ENCODE peak calls at places on chromosomes 11 and 22, in seven cellular contexts. Q, D, I, P, C, S and Z are unnamed samples. For H3K79me2, the result is how much of the 10 kb centered on the place peaks cover.

GRCh38 chr22:31122532-31123291 is at the start of gene INPP5J:
- DNase-seq in P (peak), Q (peak), I (no peak), D (no peak), S (peak), C (peak), Z (peak)

GRCh38 chr11:82906236-82906635 is 4.7 kb downstream of the DDIAS start:
- DNase-seq in Q (peak), I (peak), P (peak), C (peak), D (peak), S (peak), Z (peak)

GRCh38 chr11:42992594-42992993 is 319.2 kb upstream of the API5 start:
- DNase-seq in I (no peak), D (no peak), Q (no peak), C (no peak), P (no peak), S (no peak), Z (no peak)

GRCh38 chr11:78350101-78350645 is 67.4 kb downstream of the GAB2 start:
- DNase-seq in C (peak), D (peak), S (peak), Q (peak), P (peak), I (peak), Z (peak)

GRCh38 chr11:19648321-19648720 is 64.3 kb upstream of the NAV2 start:
- DNase-seq in I (no peak), P (no peak), Q (no peak), D (no peak), S (no peak), C (no peak), Z (no peak)

GRCh38 chr11:76694664-76695063 is 24.1 kb upstream of the LRRC32 start:
- DNase-seq in P (peak), C (no peak), S (peak), I (no peak), D (no peak), Q (no peak), Z (no peak)

GRCh38 chr11:57514538-57515331 is 767 bp downstream of the SLC43A1 start:
- DNase-seq in Q (peak), P (peak), C (peak), S (peak), I (peak), D (peak), Z (peak)

GRCh38 chr22:41524809-41525449 is 19.3 kb downstream of the POLR3H start:
- DNase-seq in I (no peak), C (no peak), S (no peak), Q (peak), P (no peak), D (no peak), Z (no peak)

GRCh38 chr11:110497204-110497987 is 67.6 kb downstream of the FDX1 start:
- DNase-seq in Q (no peak), I (no peak), D (no peak), S (no peak), C (no peak), P (no peak), Z (no peak)

GRCh38 chr22:41117127-41117965 is 25.0 kb downstream of the EP300 start:
- DNase-seq in C (no peak), P (no peak), S (no peak), I (no peak), D (no peak), Q (no peak), Z (no peak)

GRCh38 chr11:133383689-133384088 is 148.6 kb downstream of the OPCML start:
- DNase-seq in P (no peak), I (no peak), S (no peak), C (no peak), Q (no peak), D (no peak), Z (no peak)

GRCh38 chr11:111910637-111911562 is 670 bp downstream of the CRYAB start:
- DNase-seq in S (peak), C (no peak), D (peak), Q (no peak), P (peak), I (no peak), Z (no peak)

GRCh38 chr11:72294566-72295395 is 50.8 kb upstream of the PHOX2A start:
- DNase-seq in Q (no peak), S (no peak), D (no peak), P (no peak), C (no peak), I (no peak), Z (no peak)

DNA sequence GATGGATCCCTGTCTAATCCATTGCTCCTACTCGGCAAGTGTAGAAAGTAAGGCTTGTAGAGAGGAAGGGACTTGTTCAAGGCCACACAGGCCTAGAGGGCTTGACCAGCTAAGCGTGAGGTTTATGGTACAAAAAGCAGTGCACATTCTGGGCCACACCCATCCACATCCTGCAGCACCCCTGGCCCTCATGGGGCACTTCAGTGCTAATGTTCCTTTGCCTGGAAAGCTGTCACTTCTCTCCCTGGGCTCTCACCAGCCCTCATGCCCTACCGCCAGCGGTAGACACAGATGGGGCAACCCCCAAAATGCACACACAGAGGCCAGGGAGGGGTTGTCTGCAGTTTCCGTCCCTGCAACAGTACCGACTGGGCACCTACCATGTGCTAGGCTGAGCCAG is 7.1 kb upstream of the MGAT3 start:
- DNase-seq in S (no peak), Q (no peak), C (no peak), I (peak), D (no peak), P (no peak), Z (no peak)
- H3K79me2 ChIP-seq in S (under half), Q (under half), C (under half), I (half or more), D (under half), P (under half), Z (under half)

DNA sequence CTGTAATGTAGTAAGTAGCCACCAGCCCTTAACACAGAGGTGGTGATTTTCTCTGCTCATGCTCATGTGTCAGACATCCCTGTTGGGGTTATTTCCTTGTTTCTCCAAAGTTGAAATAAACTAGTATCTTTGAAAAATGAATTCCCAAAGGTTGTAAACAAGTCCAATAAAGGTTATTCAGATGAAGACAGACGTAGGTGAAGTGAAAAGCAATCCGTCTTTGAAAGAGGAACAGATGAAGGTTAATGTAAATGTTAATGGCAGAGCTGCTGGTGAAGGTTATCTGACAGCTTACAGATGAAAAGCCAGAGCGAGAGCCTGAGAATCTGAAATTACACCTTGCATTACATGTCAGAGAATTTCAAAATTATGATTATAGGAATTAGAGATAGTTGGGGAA is 1604.0 kb downstream of the FAM181B start:
- DNase-seq in S (no peak), P (no peak), I (no peak), C (no peak), D (no peak), Q (no peak), Z (no peak)
- H2AFZ ChIP-seq in S (no peak), P (no peak), I (no peak), C (no peak), D (no peak), Q (no peak), Z (no peak)

GRCh38 chr11:128522063-128522942 is 65.1 kb downstream of the ETS1 start:
- DNase-seq in S (peak), I (peak), D (peak), Q (peak), C (peak), P (peak), Z (peak)
- H3K4me2 ChIP-seq in S (peak), I (peak), D (peak), Q (peak), C (peak), P (peak), Z (peak)

GRCh38 chr11:129279326-129280026 is 87.4 kb upstream of the ARHGAP32 start:
- DNase-seq in I (no peak), D (no peak), C (peak), Q (peak), S (peak), P (peak), Z (peak)

GRCh38 chr11:129280027-129280811 is 88.1 kb upstream of the ARHGAP32 start:
- DNase-seq in Q (no peak), P (peak), I (no peak), C (no peak), D (no peak), S (peak), Z (no peak)

GRCh38 chr11:129282634-129283033 is 90.5 kb upstream of the ARHGAP32 start:
- DNase-seq in Q (peak), I (no peak), S (no peak), D (no peak), P (no peak), C (no peak), Z (no peak)

GRCh38 chr11:129283141-129283540 is 91.0 kb upstream of the ARHGAP32 start:
- DNase-seq in D (no peak), I (no peak), P (no peak), S (no peak), C (no peak), Q (peak), Z (peak)

DNA sequence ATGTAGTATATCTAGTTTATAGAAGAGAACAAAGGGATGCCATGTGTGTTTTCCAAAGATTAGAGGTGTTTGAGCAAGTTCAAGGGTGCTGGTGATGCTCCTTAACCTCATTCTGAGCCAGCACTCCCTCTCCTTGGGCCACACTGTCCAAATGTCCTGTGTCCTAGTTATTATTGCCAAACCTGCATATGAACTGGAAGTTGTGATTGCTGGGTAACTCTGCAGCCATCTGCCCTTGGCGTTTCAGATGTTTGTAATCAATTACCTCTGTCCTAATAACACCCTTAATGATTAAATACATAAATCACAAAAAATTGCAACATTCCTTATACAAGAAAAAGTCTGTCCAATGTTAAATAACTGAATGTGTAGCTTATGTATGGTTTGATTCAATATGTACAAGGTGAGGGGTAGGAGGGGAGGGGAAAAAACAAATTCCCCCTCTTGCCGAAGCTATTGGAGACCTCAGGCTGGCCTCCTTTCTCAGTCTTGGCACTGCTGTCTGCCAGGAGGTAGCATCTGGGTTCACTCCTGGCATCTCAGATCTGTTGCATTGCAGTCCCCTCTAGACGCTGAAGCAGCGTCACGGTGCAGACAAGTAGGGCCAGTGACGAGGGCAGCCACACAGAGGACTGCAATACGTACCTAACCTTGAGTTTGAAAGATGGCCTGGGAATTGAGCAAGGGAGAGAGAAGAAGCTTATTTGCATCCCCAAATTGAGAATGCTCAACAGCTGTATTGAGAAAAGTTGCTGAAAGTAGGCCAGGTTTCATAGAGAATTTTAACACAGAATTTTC is 89.5 kb upstream of the ARHGAP32 start:
- DNase-seq in D (no peak), I (no peak), C (no peak), P (no peak), S (no peak), Q (no peak), Z (no peak)
- H3K79me2 ChIP-seq in D (under half), I (under half), C (under half), P (under half), S (under half), Q (under half), Z (under half)

GRCh38 chr11:1880746-1881441 is 10.8 kb downstream of the PRR33 start:
- DNase-seq in C (no peak), D (no peak), Q (no peak), P (no peak), S (no peak), I (no peak), Z (no peak)
- H2AFZ ChIP-seq in C (no peak), D (no peak), Q (no peak), P (no peak), S (peak), I (no peak), Z (no peak)

GRCh38 chr11:10655227-10655626 is 38.3 kb downstream of the IRAG1 start:
- DNase-seq in I (no peak), C (no peak), D (no peak), S (no peak), Q (no peak), P (peak), Z (no peak)

GRCh38 chr11:10655931-10656576 is 37.5 kb downstream of the IRAG1 start:
- DNase-seq in D (no peak), S (no peak), Q (no peak), P (peak), C (no peak), I (no peak), Z (no peak)

GRCh38 chr11:10659339-10660216 is 34.0 kb downstream of the IRAG1 start:
- DNase-seq in I (no peak), P (peak), C (no peak), S (peak), Q (no peak), D (peak), Z (peak)

GRCh38 chr11:10658621-10659338 is 34.8 kb downstream of the IRAG1 start:
- DNase-seq in S (no peak), I (no peak), D (no peak), Q (no peak), P (peak), C (no peak), Z (no peak)

DNA sequence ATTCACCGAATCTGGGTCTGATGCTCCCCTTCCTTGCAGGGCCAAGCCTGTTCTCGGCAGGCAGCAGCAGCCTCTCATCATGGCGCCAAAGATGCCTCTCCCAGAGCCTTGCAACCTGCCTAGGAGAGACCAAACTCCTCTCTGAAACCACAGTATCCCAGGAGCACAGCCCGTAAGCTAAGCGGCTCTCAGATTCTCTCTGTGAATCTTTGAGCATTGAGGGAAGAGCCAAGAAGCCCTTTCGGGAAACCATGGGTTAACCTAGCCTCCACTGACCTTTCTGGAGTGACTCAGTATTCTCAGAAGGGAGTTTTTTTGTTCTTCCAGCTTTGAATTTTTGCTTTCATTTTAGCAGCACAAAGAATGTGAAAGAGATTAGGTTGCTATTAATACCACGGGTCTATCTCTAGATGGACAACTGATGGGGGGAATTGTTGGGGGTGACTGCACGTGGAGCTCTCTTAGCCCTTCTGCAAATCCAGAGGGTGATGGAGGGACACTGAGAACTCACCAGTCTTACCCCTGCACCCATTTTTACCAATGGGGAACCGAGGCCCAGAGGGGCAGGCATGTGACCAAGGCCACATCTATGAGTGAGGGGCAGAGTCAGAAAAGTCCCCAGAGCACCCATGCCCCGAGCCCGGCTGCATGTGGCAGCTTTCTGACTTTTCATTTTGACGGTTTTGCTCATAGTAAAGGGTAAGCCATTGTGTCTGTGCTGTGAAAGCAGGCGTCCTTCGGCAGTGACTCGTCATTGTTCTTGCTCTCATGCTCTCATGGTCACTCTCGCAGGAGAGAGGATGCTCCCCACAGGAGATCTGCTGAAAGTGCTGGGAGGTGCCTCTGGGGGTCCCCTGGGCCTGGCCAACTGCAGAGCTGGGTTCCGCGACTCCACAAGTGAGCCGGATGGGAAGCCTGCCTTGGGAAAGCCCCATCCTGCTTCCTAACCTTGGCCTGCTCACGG is 36.0 kb downstream of the IRAG1 start:
- DNase-seq in P (peak), D (peak), S (peak), C (no peak), Q (peak), I (no peak), Z (peak)
- H3K4me2 ChIP-seq in P (peak), D (peak), S (peak), C (no peak), Q (no peak), I (peak), Z (no peak)

GRCh38 chr22:24282401-24282800 is 11.8 kb downstream of the SPECC1L start:
- DNase-seq in D (no peak), P (no peak), Q (no peak), C (no peak), I (no peak), S (no peak), Z (no peak)

GRCh38 chr22:24289781-24290181 is 19.1 kb downstream of the SPECC1L start:
- DNase-seq in P (peak), Q (no peak), D (peak), I (no peak), S (peak), C (peak), Z (no peak)

GRCh38 chr22:24284747-24285203 is 14.1 kb downstream of the SPECC1L start:
- DNase-seq in Q (no peak), C (no peak), P (peak), S (peak), I (no peak), D (peak), Z (no peak)

GRCh38 chr22:24289138-24289537 is 18.5 kb downstream of the SPECC1L start:
- DNase-seq in P (peak), I (no peak), Q (no peak), S (peak), D (no peak), C (no peak), Z (no peak)

GRCh38 chr22:24285245-24285644 is 14.6 kb downstream of the SPECC1L start:
- DNase-seq in D (no peak), Q (no peak), S (no peak), I (no peak), P (peak), C (no peak), Z (no peak)
- H3K79me2 ChIP-seq in D (half or more), Q (half or more), S (half or more), I (half or more), P (half or more), C (half or more), Z (half or more)

GRCh38 chr11:119618208-119618909 is 110.6 kb downstream of the NECTIN1 start:
- DNase-seq in Q (no peak), D (no peak), C (peak), P (no peak), I (no peak), S (no peak), Z (no peak)
- H2AFZ ChIP-seq in Q (peak), D (no peak), C (no peak), P (no peak), I (peak), S (no peak), Z (no peak)